ENCODE peak calls at places on chromosome 17, in five cellular contexts. One of them, this sample, is unnamed.

GRCh38 chr17:17167356-17167755 is 38.8 kb downstream of the PLD6 start:
- DNase-seq in SK-N-SH: no peak
- DNase-seq in HepG2: no peak
- DNase-seq in K562: no peak
- DNase-seq in GM12878: no peak
- DNase-seq in this sample: no peak

GRCh38 chr17:77036841-77037381 is 103.9 kb upstream of the SEC14L1 start:
- DNase-seq in HepG2: no peak
- DNase-seq in K562: peak
- DNase-seq in GM12878: no peak
- DNase-seq in SK-N-SH: peak
- DNase-seq in this sample: no peak

GRCh38 chr17:42554250-42555121 is 1.8 kb downstream of the HSD17B1 start:
- DNase-seq in SK-N-SH: peak
- DNase-seq in GM12878: no peak
- DNase-seq in K562: peak
- DNase-seq in HepG2: peak
- DNase-seq in this sample: peak

GRCh38 chr17:42891539-42892152 is 9.0 kb upstream of the G6PC1 start:
- DNase-seq in GM12878: no peak
- DNase-seq in K562: no peak
- DNase-seq in SK-N-SH: no peak
- DNase-seq in HepG2: peak
- DNase-seq in this sample: no peak

GRCh38 chr17:49822829-49823228 is 25.0 kb downstream of the TAC4 start:
- DNase-seq in HepG2: no peak
- DNase-seq in K562: peak
- DNase-seq in GM12878: no peak
- DNase-seq in SK-N-SH: no peak
- DNase-seq in this sample: no peak

GRCh38 chr17:15157051-15157450 is 108.1 kb downstream of the PMP22 start:
- DNase-seq in SK-N-SH: no peak
- DNase-seq in K562: no peak
- DNase-seq in GM12878: no peak
- DNase-seq in HepG2: no peak
- DNase-seq in this sample: no peak

GRCh38 chr17:7951143-7951792 is 19.3 kb downstream of the CNTROB start:
- DNase-seq in K562: no peak
- DNase-seq in HepG2: no peak
- DNase-seq in SK-N-SH: no peak
- DNase-seq in GM12878: peak
- DNase-seq in this sample: no peak

GRCh38 chr17:17204635-17205231 is 1.4 kb downstream of the PLD6 start:
- DNase-seq in SK-N-SH: no peak
- DNase-seq in GM12878: no peak
- DNase-seq in HepG2: no peak
- DNase-seq in K562: no peak
- DNase-seq in this sample: peak

GRCh38 chr17:38943607-38944006 is 18.2 kb downstream of the LASP1NB start:
- DNase-seq in SK-N-SH: no peak
- DNase-seq in GM12878: no peak
- DNase-seq in HepG2: no peak
- DNase-seq in K562: no peak
- DNase-seq in this sample: no peak

GRCh38 chr17:4946312-4946976 is 1.9 kb downstream of the PFN1 start:
- DNase-seq in SK-N-SH: no peak
- DNase-seq in GM12878: no peak
- DNase-seq in K562: no peak
- DNase-seq in HepG2: no peak
- DNase-seq in this sample: no peak

GRCh38 chr17:17028059-17028877 is 14.0 kb upstream of the MPRIP start:
- DNase-seq in GM12878: no peak
- DNase-seq in SK-N-SH: peak
- DNase-seq in K562: peak
- DNase-seq in HepG2: peak
- DNase-seq in this sample: no peak

GRCh38 chr17:20797292-20797691 is 217.8 kb downstream of the CDRT15L2 start:
- DNase-seq in GM12878: no peak
- DNase-seq in HepG2: no peak
- DNase-seq in SK-N-SH: no peak
- DNase-seq in K562: no peak
- DNase-seq in this sample: no peak

GRCh38 chr17:33260638-33261037 is 32.5 kb downstream of the ASIC2 start:
- DNase-seq in SK-N-SH: no peak
- DNase-seq in HepG2: no peak
- DNase-seq in K562: no peak
- DNase-seq in GM12878: no peak
- DNase-seq in this sample: no peak

GRCh38 chr17:4293572-4293971 is 29.8 kb upstream of the ANKFY1 start:
- DNase-seq in GM12878: peak
- DNase-seq in SK-N-SH: no peak
- DNase-seq in HepG2: no peak
- DNase-seq in K562: no peak
- DNase-seq in this sample: no peak

GRCh38 chr17:34401165-34401564 is 38.1 kb upstream of the CCL1 start:
- DNase-seq in SK-N-SH: no peak
- DNase-seq in GM12878: no peak
- DNase-seq in K562: no peak
- DNase-seq in HepG2: no peak
- DNase-seq in this sample: no peak

GRCh38 chr17:72360386-72360940 is 239.6 kb downstream of the SOX9 start:
- DNase-seq in GM12878: no peak
- DNase-seq in K562: no peak
- DNase-seq in HepG2: peak
- DNase-seq in SK-N-SH: no peak
- DNase-seq in this sample: no peak

GRCh38 chr17:72357764-72358365 is 237.0 kb downstream of the SOX9 start:
- DNase-seq in GM12878: no peak
- DNase-seq in HepG2: no peak
- DNase-seq in SK-N-SH: no peak
- DNase-seq in K562: no peak
- DNase-seq in this sample: no peak

GRCh38 chr17:72359811-72360210 is 239.0 kb downstream of the SOX9 start:
- DNase-seq in HepG2: no peak
- DNase-seq in GM12878: no peak
- DNase-seq in SK-N-SH: no peak
- DNase-seq in K562: no peak
- DNase-seq in this sample: no peak

GRCh38 chr17:72358465-72358864 is 237.6 kb downstream of the SOX9 start:
- DNase-seq in HepG2: no peak
- DNase-seq in SK-N-SH: no peak
- DNase-seq in GM12878: no peak
- DNase-seq in K562: no peak
- DNase-seq in this sample: no peak

DNA sequence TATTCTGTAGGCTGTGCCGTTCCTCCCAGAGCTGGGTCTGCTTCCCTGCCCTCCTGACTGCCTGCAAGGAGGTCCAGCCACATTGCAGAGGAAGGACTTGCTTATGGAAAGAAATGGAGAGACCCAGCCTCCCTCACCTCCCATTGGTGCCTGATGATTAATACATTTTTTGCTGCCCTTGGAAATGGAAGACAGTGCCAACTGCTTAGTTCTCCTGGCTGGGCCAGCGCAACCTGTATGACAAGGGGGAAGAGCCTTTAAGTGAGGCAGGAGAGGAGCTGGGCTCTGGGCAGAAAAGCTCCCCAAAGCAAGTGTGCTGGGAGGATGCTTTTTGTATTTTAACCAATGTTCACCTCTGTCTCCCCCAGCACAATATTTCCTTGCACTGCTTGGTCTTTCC is 238.5 kb downstream of the SOX9 start:
- DNase-seq in HepG2: no peak
- DNase-seq in SK-N-SH: no peak
- DNase-seq in GM12878: no peak
- DNase-seq in K562: no peak
- DNase-seq in this sample: no peak
- H3K27ac ChIP-seq in HepG2: no peak
- H3K27ac ChIP-seq in SK-N-SH: peak
- H3K27ac ChIP-seq in GM12878: no peak
- H3K27ac ChIP-seq in K562: no peak
- H3K27ac ChIP-seq in this sample: no peak

GRCh38 chr17:35514561-35514960 is 22.9 kb downstream of the SLFN12L start:
- DNase-seq in GM12878: no peak
- DNase-seq in HepG2: no peak
- DNase-seq in SK-N-SH: no peak
- DNase-seq in K562: no peak
- DNase-seq in this sample: no peak
- TF ChIP-seq REST in GM12878: no peak
- TF ChIP-seq REST in HepG2: no peak
- TF ChIP-seq REST in SK-N-SH: no peak
- TF ChIP-seq REST in K562: no peak
- TF ChIP-seq REST in this sample: no peak

GRCh38 chr17:75869282-75870141 is 8.9 kb downstream of the TRIM47 start:
- DNase-seq in SK-N-SH: peak
- DNase-seq in K562: peak
- DNase-seq in GM12878: no peak
- DNase-seq in HepG2: peak
- DNase-seq in this sample: no peak
- TF ChIP-seq GABPA in SK-N-SH: no peak
- TF ChIP-seq GABPA in K562: no peak
- TF ChIP-seq GABPA in GM12878: no peak
- TF ChIP-seq GABPA in HepG2: no peak
- TF ChIP-seq GABPA in this sample: no peak

GRCh38 chr17:43961954-43962353 is 8.2 kb upstream of the PYY start:
- DNase-seq in GM12878: no peak
- DNase-seq in K562: no peak
- DNase-seq in SK-N-SH: no peak
- DNase-seq in HepG2: no peak
- DNase-seq in this sample: no peak

GRCh38 chr17:43956222-43956621 is 2.5 kb upstream of the PYY start:
- DNase-seq in SK-N-SH: no peak
- DNase-seq in GM12878: no peak
- DNase-seq in HepG2: no peak
- DNase-seq in K562: no peak
- DNase-seq in this sample: no peak

GRCh38 chr17:43953746-43954145 is at the start of gene PYY:
- DNase-seq in SK-N-SH: no peak
- DNase-seq in K562: no peak
- DNase-seq in GM12878: no peak
- DNase-seq in HepG2: no peak
- DNase-seq in this sample: no peak

GRCh38 chr17:43962479-43962878 is 8.7 kb upstream of the PYY start:
- DNase-seq in K562: no peak
- DNase-seq in GM12878: no peak
- DNase-seq in HepG2: no peak
- DNase-seq in SK-N-SH: no peak
- DNase-seq in this sample: no peak

GRCh38 chr17:43958953-43959352 is 5.2 kb upstream of the PYY start:
- DNase-seq in HepG2: no peak
- DNase-seq in GM12878: no peak
- DNase-seq in SK-N-SH: no peak
- DNase-seq in K562: no peak
- DNase-seq in this sample: no peak
- H3K27ac ChIP-seq in HepG2: no peak
- H3K27ac ChIP-seq in GM12878: no peak
- H3K27ac ChIP-seq in SK-N-SH: no peak
- H3K27ac ChIP-seq in K562: no peak
- H3K27ac ChIP-seq in this sample: no peak

GRCh38 chr17:45660474-45660873 is 123.6 kb upstream of the CRHR1 start:
- DNase-seq in K562: no peak
- DNase-seq in GM12878: no peak
- DNase-seq in HepG2: no peak
- DNase-seq in SK-N-SH: no peak
- DNase-seq in this sample: no peak
- TF ChIP-seq REST in K562: no peak
- TF ChIP-seq REST in GM12878: peak
- TF ChIP-seq REST in HepG2: peak
- TF ChIP-seq REST in SK-N-SH: peak
- TF ChIP-seq REST in this sample: peak

GRCh38 chr17:82497483-82498405 is 21.8 kb upstream of the FOXK2 start:
- DNase-seq in K562: no peak
- DNase-seq in SK-N-SH: no peak
- DNase-seq in GM12878: no peak
- DNase-seq in HepG2: no peak
- DNase-seq in this sample: peak
- TF ChIP-seq GABPA in K562: no peak
- TF ChIP-seq GABPA in SK-N-SH: no peak
- TF ChIP-seq GABPA in GM12878: no peak
- TF ChIP-seq GABPA in HepG2: no peak
- TF ChIP-seq GABPA in this sample: no peak